ENCODE peak calls at places on chromosomes 5 and 9, in five cellular contexts. One of them, this sample, is unnamed.

GRCh38 chr5:126972062-126972895 is 58.1 kb downstream of the MARCHF3 start:
- DNase-seq in A549: no peak
- DNase-seq in breast epithelium: no peak
- DNase-seq in transverse colon: peak
- DNase-seq in CD8-positive, alpha-beta T cell: peak
- DNase-seq in this sample: no peak

GRCh38 chr5:80231243-80231642 is 24.6 kb downstream of the SERINC5 start:
- DNase-seq in A549: no peak
- DNase-seq in breast epithelium: no peak
- DNase-seq in transverse colon: no peak
- DNase-seq in CD8-positive, alpha-beta T cell: no peak
- DNase-seq in this sample: no peak

GRCh38 chr5:68999181-68999580 is 94.6 kb upstream of the SLC30A5 start:
- DNase-seq in A549: no peak
- DNase-seq in breast epithelium: no peak
- DNase-seq in transverse colon: no peak
- DNase-seq in CD8-positive, alpha-beta T cell: no peak
- DNase-seq in this sample: no peak

GRCh38 chr5:89315194-89315593 is 432.2 kb upstream of the MEF2C start:
- DNase-seq in A549: no peak
- DNase-seq in breast epithelium: no peak
- DNase-seq in transverse colon: no peak
- DNase-seq in CD8-positive, alpha-beta T cell: no peak
- DNase-seq in this sample: no peak

GRCh38 chr5:143605403-143606005 is 202.0 kb upstream of the NR3C1 start:
- DNase-seq in A549: no peak
- DNase-seq in breast epithelium: no peak
- DNase-seq in transverse colon: peak
- DNase-seq in CD8-positive, alpha-beta T cell: no peak
- DNase-seq in this sample: no peak

GRCh38 chr5:38598994-38599611 is 42.7 kb upstream of the LIFR start:
- DNase-seq in A549: peak
- DNase-seq in breast epithelium: no peak
- DNase-seq in transverse colon: no peak
- DNase-seq in CD8-positive, alpha-beta T cell: no peak
- DNase-seq in this sample: no peak

GRCh38 chr5:160175438-160176218 is 53.7 kb upstream of the FABP6 start:
- DNase-seq in A549: no peak
- DNase-seq in breast epithelium: no peak
- DNase-seq in transverse colon: no peak
- DNase-seq in CD8-positive, alpha-beta T cell: no peak
- DNase-seq in this sample: peak

GRCh38 chr5:169548315-169548714 is 35.3 kb upstream of the SPDL1 start:
- DNase-seq in A549: peak
- DNase-seq in breast epithelium: no peak
- DNase-seq in transverse colon: no peak
- DNase-seq in CD8-positive, alpha-beta T cell: no peak
- DNase-seq in this sample: no peak

GRCh38 chr5:80491296-80491695 is 3.4 kb downstream of the FAM151B start:
- DNase-seq in A549: no peak
- DNase-seq in breast epithelium: no peak
- DNase-seq in transverse colon: no peak
- DNase-seq in CD8-positive, alpha-beta T cell: no peak
- DNase-seq in this sample: no peak

GRCh38 chr5:141525659-141526058 is 36.8 kb downstream of the PCDHGC5 start:
- DNase-seq in A549: no peak
- DNase-seq in breast epithelium: no peak
- DNase-seq in transverse colon: peak
- DNase-seq in CD8-positive, alpha-beta T cell: no peak
- DNase-seq in this sample: no peak
- H3K27ac ChIP-seq in A549: no peak
- H3K27ac ChIP-seq in breast epithelium: peak
- H3K27ac ChIP-seq in transverse colon: peak
- H3K27ac ChIP-seq in CD8-positive, alpha-beta T cell: no peak
- H3K27ac ChIP-seq in this sample: no peak

GRCh38 chr5:30103056-30104020 is 1090.1 kb upstream of the CDH6 start:
- DNase-seq in A549: peak
- DNase-seq in breast epithelium: no peak
- DNase-seq in transverse colon: no peak
- DNase-seq in CD8-positive, alpha-beta T cell: no peak
- DNase-seq in this sample: no peak
- H3K4me3 ChIP-seq in A549: no peak
- H3K4me3 ChIP-seq in breast epithelium: no peak
- H3K4me3 ChIP-seq in transverse colon: no peak
- H3K4me3 ChIP-seq in CD8-positive, alpha-beta T cell: no peak
- H3K4me3 ChIP-seq in this sample: no peak

GRCh38 chr5:56026863-56027300 is 32.1 kb upstream of the IL6ST start:
- DNase-seq in A549: peak
- DNase-seq in breast epithelium: no peak
- DNase-seq in transverse colon: no peak
- DNase-seq in CD8-positive, alpha-beta T cell: no peak
- DNase-seq in this sample: no peak
- H3K27ac ChIP-seq in A549: peak
- H3K27ac ChIP-seq in breast epithelium: no peak
- H3K27ac ChIP-seq in transverse colon: no peak
- H3K27ac ChIP-seq in CD8-positive, alpha-beta T cell: no peak
- H3K27ac ChIP-seq in this sample: no peak

GRCh38 chr5:176534640-176535039 is 2.6 kb downstream of the RNF44 start:
- DNase-seq in A549: no peak
- DNase-seq in breast epithelium: no peak
- DNase-seq in transverse colon: peak
- DNase-seq in CD8-positive, alpha-beta T cell: no peak
- DNase-seq in this sample: no peak

GRCh38 chr5:176533894-176534611 is 3.1 kb downstream of the RNF44 start:
- DNase-seq in A549: peak
- DNase-seq in breast epithelium: no peak
- DNase-seq in transverse colon: peak
- DNase-seq in CD8-positive, alpha-beta T cell: peak
- DNase-seq in this sample: no peak

GRCh38 chr5:176531902-176532493 is 5.2 kb downstream of the RNF44 start:
- DNase-seq in A549: no peak
- DNase-seq in breast epithelium: no peak
- DNase-seq in transverse colon: no peak
- DNase-seq in CD8-positive, alpha-beta T cell: no peak
- DNase-seq in this sample: no peak

GRCh38 chr5:176532795-176533194 is 4.4 kb downstream of the RNF44 start:
- DNase-seq in A549: no peak
- DNase-seq in breast epithelium: no peak
- DNase-seq in transverse colon: no peak
- DNase-seq in CD8-positive, alpha-beta T cell: no peak
- DNase-seq in this sample: no peak

GRCh38 chr5:176533390-176533789 is 3.8 kb downstream of the RNF44 start:
- DNase-seq in A549: no peak
- DNase-seq in breast epithelium: no peak
- DNase-seq in transverse colon: no peak
- DNase-seq in CD8-positive, alpha-beta T cell: no peak
- DNase-seq in this sample: no peak
- H3K4me3 ChIP-seq in A549: no peak
- H3K4me3 ChIP-seq in breast epithelium: no peak
- H3K4me3 ChIP-seq in transverse colon: no peak
- H3K4me3 ChIP-seq in CD8-positive, alpha-beta T cell: peak
- H3K4me3 ChIP-seq in this sample: no peak

GRCh38 chr5:27474395-27474794 is 436.0 kb upstream of the CDH9 start:
- DNase-seq in A549: no peak
- DNase-seq in breast epithelium: no peak
- DNase-seq in transverse colon: no peak
- DNase-seq in CD8-positive, alpha-beta T cell: no peak
- DNase-seq in this sample: no peak

GRCh38 chr5:27472000-27472763 is 433.8 kb upstream of the CDH9 start:
- DNase-seq in A549: peak
- DNase-seq in breast epithelium: no peak
- DNase-seq in transverse colon: no peak
- DNase-seq in CD8-positive, alpha-beta T cell: no peak
- DNase-seq in this sample: no peak

GRCh38 chr5:27474054-27474323 is 435.6 kb upstream of the CDH9 start:
- DNase-seq in A549: no peak
- DNase-seq in breast epithelium: no peak
- DNase-seq in transverse colon: no peak
- DNase-seq in CD8-positive, alpha-beta T cell: no peak
- DNase-seq in this sample: no peak

GRCh38 chr5:27472875-27473274 is 434.5 kb upstream of the CDH9 start:
- DNase-seq in A549: peak
- DNase-seq in breast epithelium: no peak
- DNase-seq in transverse colon: no peak
- DNase-seq in CD8-positive, alpha-beta T cell: no peak
- DNase-seq in this sample: no peak

GRCh38 chr5:27473300-27474053 is 435.1 kb upstream of the CDH9 start:
- DNase-seq in A549: peak
- DNase-seq in breast epithelium: no peak
- DNase-seq in transverse colon: no peak
- DNase-seq in CD8-positive, alpha-beta T cell: no peak
- DNase-seq in this sample: no peak
- H3K27ac ChIP-seq in A549: peak
- H3K27ac ChIP-seq in breast epithelium: no peak
- H3K27ac ChIP-seq in transverse colon: no peak
- H3K27ac ChIP-seq in CD8-positive, alpha-beta T cell: no peak
- H3K27ac ChIP-seq in this sample: no peak

GRCh38 chr9:6413365-6414263 is 615 bp downstream of the UHRF2 start:
- DNase-seq in A549: no peak
- DNase-seq in breast epithelium: no peak
- DNase-seq in transverse colon: peak
- DNase-seq in CD8-positive, alpha-beta T cell: peak
- DNase-seq in this sample: peak

GRCh38 chr9:6418764-6419163 is 5.8 kb downstream of the UHRF2 start:
- DNase-seq in A549: no peak
- DNase-seq in breast epithelium: no peak
- DNase-seq in transverse colon: no peak
- DNase-seq in CD8-positive, alpha-beta T cell: no peak
- DNase-seq in this sample: no peak

GRCh38 chr9:6415266-6415665 is 2.3 kb downstream of the UHRF2 start:
- DNase-seq in A549: no peak
- DNase-seq in breast epithelium: no peak
- DNase-seq in transverse colon: no peak
- DNase-seq in CD8-positive, alpha-beta T cell: no peak
- DNase-seq in this sample: no peak

GRCh38 chr9:6414291-6414690 is 1.3 kb downstream of the UHRF2 start:
- DNase-seq in A549: no peak
- DNase-seq in breast epithelium: no peak
- DNase-seq in transverse colon: no peak
- DNase-seq in CD8-positive, alpha-beta T cell: no peak
- DNase-seq in this sample: no peak

GRCh38 chr9:6417186-6417585 is 4.2 kb downstream of the UHRF2 start:
- DNase-seq in A549: no peak
- DNase-seq in breast epithelium: no peak
- DNase-seq in transverse colon: no peak
- DNase-seq in CD8-positive, alpha-beta T cell: no peak
- DNase-seq in this sample: no peak
- H3K4me3 ChIP-seq in A549: no peak
- H3K4me3 ChIP-seq in breast epithelium: no peak
- H3K4me3 ChIP-seq in transverse colon: no peak
- H3K4me3 ChIP-seq in CD8-positive, alpha-beta T cell: no peak
- H3K4me3 ChIP-seq in this sample: no peak